ENCODE peak calls at places on chromosomes 7 and 10, in ten cellular contexts. One of them, this sample, is unnamed.

GRCh38 chr10:62264702-62265436 is 3.8 kb downstream of the RTKN2 start:
- DNase-seq in brain microvascular endothelial cell: peak; percentile 86
- DNase-seq in Peyer's patch: no peak
- DNase-seq in cardiac fibroblast: peak; percentile 95
- DNase-seq in endodermal cell: peak; percentile 70
- DNase-seq in transverse colon: no peak
- DNase-seq in gastrocnemius medialis: no peak
- DNase-seq in fibroblast of the aortic adventitia: peak; percentile 95
- DNase-seq in Caco-2: peak; percentile 71
- DNase-seq in A549: peak; percentile 50
- DNase-seq in this sample: peak; percentile 85

GRCh38 chr10:74333174-74333573 is 182.2 kb downstream of the ADK start:
- DNase-seq in transverse colon: no peak
- DNase-seq in gastrocnemius medialis: no peak
- DNase-seq in A549: no peak
- DNase-seq in cardiac fibroblast: peak; percentile 57
- DNase-seq in Peyer's patch: no peak
- DNase-seq in brain microvascular endothelial cell: no peak
- DNase-seq in endodermal cell: no peak
- DNase-seq in Caco-2: no peak
- DNase-seq in fibroblast of the aortic adventitia: peak; percentile 84
- DNase-seq in this sample: peak; percentile 65

GRCh38 chr7:8291742-8292141 is 29.8 kb upstream of the ICA1 start:
- DNase-seq in endodermal cell: no peak
- DNase-seq in brain microvascular endothelial cell: no peak
- DNase-seq in cardiac fibroblast: no peak
- DNase-seq in fibroblast of the aortic adventitia: no peak
- DNase-seq in A549: no peak
- DNase-seq in gastrocnemius medialis: no peak
- DNase-seq in transverse colon: no peak
- DNase-seq in Caco-2: no peak
- DNase-seq in Peyer's patch: no peak
- DNase-seq in this sample: no peak

GRCh38 chr7:33685488-33685887 is 219.9 kb upstream of the BMPER start:
- DNase-seq in A549: no peak
- DNase-seq in transverse colon: no peak
- DNase-seq in Peyer's patch: no peak
- DNase-seq in cardiac fibroblast: no peak
- DNase-seq in gastrocnemius medialis: no peak
- DNase-seq in Caco-2: no peak
- DNase-seq in brain microvascular endothelial cell: no peak
- DNase-seq in fibroblast of the aortic adventitia: no peak
- DNase-seq in endodermal cell: no peak
- DNase-seq in this sample: no peak

GRCh38 chr7:137655804-137656203 is 191.0 kb downstream of the DGKI start:
- DNase-seq in endodermal cell: no peak
- DNase-seq in gastrocnemius medialis: no peak
- DNase-seq in Peyer's patch: no peak
- DNase-seq in A549: no peak
- DNase-seq in brain microvascular endothelial cell: no peak
- DNase-seq in Caco-2: no peak
- DNase-seq in fibroblast of the aortic adventitia: no peak
- DNase-seq in transverse colon: no peak
- DNase-seq in cardiac fibroblast: no peak
- DNase-seq in this sample: no peak

GRCh38 chr10:75598998-75599397 is 167.6 kb downstream of the LRMDA start:
- DNase-seq in transverse colon: no peak
- DNase-seq in A549: no peak
- DNase-seq in endodermal cell: no peak
- DNase-seq in Peyer's patch: no peak
- DNase-seq in Caco-2: no peak
- DNase-seq in fibroblast of the aortic adventitia: no peak
- DNase-seq in gastrocnemius medialis: no peak
- DNase-seq in cardiac fibroblast: no peak
- DNase-seq in brain microvascular endothelial cell: no peak
- DNase-seq in this sample: no peak

GRCh38 chr10:79292789-79293746 is 54.2 kb upstream of the PPIF start:
- DNase-seq in A549: peak; percentile 73
- DNase-seq in Caco-2: no peak
- DNase-seq in gastrocnemius medialis: no peak
- DNase-seq in brain microvascular endothelial cell: no peak
- DNase-seq in cardiac fibroblast: no peak
- DNase-seq in fibroblast of the aortic adventitia: no peak
- DNase-seq in transverse colon: no peak
- DNase-seq in endodermal cell: peak; percentile 85
- DNase-seq in Peyer's patch: no peak
- DNase-seq in this sample: no peak

GRCh38 chr7:55073051-55073511 is 54.3 kb downstream of the EGFR start:
- DNase-seq in transverse colon: no peak
- DNase-seq in Caco-2: no peak
- DNase-seq in fibroblast of the aortic adventitia: peak; percentile 76
- DNase-seq in Peyer's patch: no peak
- DNase-seq in A549: no peak
- DNase-seq in cardiac fibroblast: peak; percentile 77
- DNase-seq in endodermal cell: no peak
- DNase-seq in gastrocnemius medialis: no peak
- DNase-seq in brain microvascular endothelial cell: peak; percentile 76
- DNase-seq in this sample: no peak

GRCh38 chr10:46018453-46019169 is 11.8 kb downstream of the NCOA4 start:
- DNase-seq in brain microvascular endothelial cell: peak; percentile 26
- DNase-seq in transverse colon: no peak
- DNase-seq in endodermal cell: no peak
- DNase-seq in fibroblast of the aortic adventitia: peak; percentile 59
- DNase-seq in Caco-2: no peak
- DNase-seq in A549: no peak
- DNase-seq in cardiac fibroblast: peak; percentile 46
- DNase-seq in gastrocnemius medialis: no peak
- DNase-seq in Peyer's patch: no peak
- DNase-seq in this sample: no peak

GRCh38 chr7:50807026-50807730 is 24.5 kb upstream of the GRB10 start:
- DNase-seq in endodermal cell: no peak
- DNase-seq in brain microvascular endothelial cell: peak; percentile 64
- DNase-seq in A549: no peak
- DNase-seq in transverse colon: no peak
- DNase-seq in cardiac fibroblast: peak; percentile 57
- DNase-seq in Caco-2: no peak
- DNase-seq in gastrocnemius medialis: no peak
- DNase-seq in Peyer's patch: no peak
- DNase-seq in fibroblast of the aortic adventitia: peak; percentile 38
- DNase-seq in this sample: no peak

GRCh38 chr7:118573065-118573464 is 348.6 kb downstream of the ANKRD7 start:
- DNase-seq in gastrocnemius medialis: peak; percentile 48
- DNase-seq in endodermal cell: no peak
- DNase-seq in Caco-2: no peak
- DNase-seq in fibroblast of the aortic adventitia: no peak
- DNase-seq in Peyer's patch: no peak
- DNase-seq in A549: no peak
- DNase-seq in cardiac fibroblast: no peak
- DNase-seq in transverse colon: no peak
- DNase-seq in brain microvascular endothelial cell: no peak
- DNase-seq in this sample: no peak

GRCh38 chr10:123967626-123968243 is 76.1 kb upstream of the CPXM2 start:
- DNase-seq in A549: peak; percentile 84
- DNase-seq in Peyer's patch: peak; percentile 24
- DNase-seq in gastrocnemius medialis: peak; percentile 35
- DNase-seq in endodermal cell: peak; percentile 94
- DNase-seq in transverse colon: peak; percentile 76
- DNase-seq in fibroblast of the aortic adventitia: peak; percentile 72
- DNase-seq in Caco-2: peak; percentile 63
- DNase-seq in cardiac fibroblast: peak; percentile 53
- DNase-seq in brain microvascular endothelial cell: peak; percentile 45
- DNase-seq in this sample: no peak

GRCh38 chr10:85599081-85599480 is 767.5 kb downstream of the GRID1 start:
- DNase-seq in brain microvascular endothelial cell: no peak
- DNase-seq in A549: no peak
- DNase-seq in transverse colon: no peak
- DNase-seq in Peyer's patch: no peak
- DNase-seq in gastrocnemius medialis: no peak
- DNase-seq in Caco-2: no peak
- DNase-seq in cardiac fibroblast: no peak
- DNase-seq in fibroblast of the aortic adventitia: no peak
- DNase-seq in endodermal cell: peak; percentile 26
- DNase-seq in this sample: no peak

GRCh38 chr7:32447218-32447617 is 43.0 kb downstream of the LSM5 start:
- DNase-seq in gastrocnemius medialis: no peak
- DNase-seq in A549: no peak
- DNase-seq in fibroblast of the aortic adventitia: no peak
- DNase-seq in Peyer's patch: no peak
- DNase-seq in Caco-2: no peak
- DNase-seq in endodermal cell: peak; percentile 54
- DNase-seq in cardiac fibroblast: no peak
- DNase-seq in brain microvascular endothelial cell: no peak
- DNase-seq in transverse colon: no peak
- DNase-seq in this sample: no peak

GRCh38 chr7:80277434-80278427 is 143.1 kb downstream of the GNAI1 start:
- DNase-seq in A549: peak; percentile 69
- DNase-seq in Peyer's patch: no peak
- DNase-seq in Caco-2: no peak
- DNase-seq in brain microvascular endothelial cell: peak; percentile 28
- DNase-seq in endodermal cell: no peak
- DNase-seq in transverse colon: no peak
- DNase-seq in cardiac fibroblast: peak; percentile 72
- DNase-seq in fibroblast of the aortic adventitia: peak; percentile 61
- DNase-seq in gastrocnemius medialis: no peak
- DNase-seq in this sample: peak; percentile 70

GRCh38 chr7:18638594-18639452 is 143.3 kb downstream of the HDAC9 start:
- DNase-seq in gastrocnemius medialis: no peak
- DNase-seq in endodermal cell: no peak
- DNase-seq in fibroblast of the aortic adventitia: peak; percentile 49
- DNase-seq in transverse colon: no peak
- DNase-seq in cardiac fibroblast: peak; percentile 81
- DNase-seq in A549: no peak
- DNase-seq in Caco-2: no peak
- DNase-seq in brain microvascular endothelial cell: peak; percentile 67
- DNase-seq in Peyer's patch: no peak
- DNase-seq in this sample: peak; percentile 38

DNA sequence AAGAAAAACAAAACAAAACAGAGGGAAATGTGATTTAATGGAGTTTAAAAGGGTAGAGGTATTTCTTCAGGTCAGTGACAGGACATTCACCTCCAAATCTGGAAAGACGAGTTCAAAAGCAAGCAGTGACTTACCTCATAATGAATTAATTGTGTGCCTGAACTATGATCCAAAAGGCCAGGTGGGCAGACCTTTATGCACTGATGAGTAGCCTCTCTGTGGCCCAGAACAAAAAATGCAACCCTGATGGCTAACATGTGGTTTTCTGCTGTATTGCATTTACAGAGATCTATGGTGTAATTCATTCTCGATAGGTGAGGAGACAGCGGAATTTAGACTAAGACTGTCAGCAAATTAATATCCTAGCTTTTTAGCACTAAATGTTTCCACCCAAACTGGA is 142.0 kb downstream of the HDAC9 start:
- DNase-seq in fibroblast of the aortic adventitia: no peak
- DNase-seq in cardiac fibroblast: no peak
- DNase-seq in transverse colon: no peak
- DNase-seq in Peyer's patch: no peak
- DNase-seq in brain microvascular endothelial cell: no peak
- DNase-seq in Caco-2: no peak
- DNase-seq in A549: no peak
- DNase-seq in gastrocnemius medialis: no peak
- DNase-seq in endodermal cell: no peak
- DNase-seq in this sample: no peak
- H3K4me3 ChIP-seq in fibroblast of the aortic adventitia: no peak overlapping the region
- H3K4me3 ChIP-seq in cardiac fibroblast: no peak overlapping the region
- H3K4me3 ChIP-seq in transverse colon: no peak overlapping the region
- H3K4me3 ChIP-seq in Peyer's patch: no peak overlapping the region
- H3K4me3 ChIP-seq in brain microvascular endothelial cell: no peak overlapping the region
- H3K4me3 ChIP-seq in Caco-2: no peak overlapping the region
- H3K4me3 ChIP-seq in A549: no peak overlapping the region
- H3K4me3 ChIP-seq in gastrocnemius medialis: no peak overlapping the region
- H3K4me3 ChIP-seq in endodermal cell: no peak overlapping the region
- H3K4me3 ChIP-seq in this sample: no peak overlapping the region

GRCh38 chr7:2804227-2804763 is 39.8 kb downstream of the GNA12 start:
- DNase-seq in cardiac fibroblast: no peak
- DNase-seq in endodermal cell: no peak
- DNase-seq in Peyer's patch: no peak
- DNase-seq in brain microvascular endothelial cell: no peak
- DNase-seq in Caco-2: peak; percentile 67
- DNase-seq in transverse colon: peak; percentile 54
- DNase-seq in A549: no peak
- DNase-seq in fibroblast of the aortic adventitia: no peak
- DNase-seq in gastrocnemius medialis: no peak
- DNase-seq in this sample: no peak
- TF ChIP-seq CTCF in cardiac fibroblast: peak; percentile 1
- TF ChIP-seq CTCF in endodermal cell: peak; percentile 49
- TF ChIP-seq CTCF in Peyer's patch: no peak
- TF ChIP-seq CTCF in brain microvascular endothelial cell: peak; percentile 15
- TF ChIP-seq CTCF in Caco-2: peak; percentile 15
- TF ChIP-seq CTCF in transverse colon: no peak
- TF ChIP-seq CTCF in A549: no peak
- TF ChIP-seq CTCF in fibroblast of the aortic adventitia: no peak
- TF ChIP-seq CTCF in gastrocnemius medialis: no peak
- TF ChIP-seq CTCF in this sample: no peak

GRCh38 chr7:78020131-78020873 is 221.7 kb downstream of the PHTF2 start:
- DNase-seq in Caco-2: peak; percentile 56
- DNase-seq in brain microvascular endothelial cell: peak; percentile 80
- DNase-seq in cardiac fibroblast: peak; percentile 89
- DNase-seq in Peyer's patch: peak; percentile 41
- DNase-seq in fibroblast of the aortic adventitia: peak; percentile 89
- DNase-seq in gastrocnemius medialis: peak; percentile 45
- DNase-seq in endodermal cell: peak; percentile 76
- DNase-seq in A549: peak; percentile 80
- DNase-seq in transverse colon: peak; percentile 63
- DNase-seq in this sample: peak; percentile 70
- H3K4me3 ChIP-seq in Caco-2: peak overlapping the region; percentile 54
- H3K4me3 ChIP-seq in brain microvascular endothelial cell: peak overlapping the region; percentile 63
- H3K4me3 ChIP-seq in cardiac fibroblast: peak overlapping the region; percentile 49
- H3K4me3 ChIP-seq in Peyer's patch: peak overlapping the region; percentile 59
- H3K4me3 ChIP-seq in fibroblast of the aortic adventitia: no peak overlapping the region
- H3K4me3 ChIP-seq in gastrocnemius medialis: peak overlapping the region; percentile 69
- H3K4me3 ChIP-seq in endodermal cell: no peak overlapping the region
- H3K4me3 ChIP-seq in A549: peak overlapping the region; percentile 59
- H3K4me3 ChIP-seq in transverse colon: peak overlapping the region; percentile 44
- H3K4me3 ChIP-seq in this sample: peak overlapping the region; percentile 44

DNA sequence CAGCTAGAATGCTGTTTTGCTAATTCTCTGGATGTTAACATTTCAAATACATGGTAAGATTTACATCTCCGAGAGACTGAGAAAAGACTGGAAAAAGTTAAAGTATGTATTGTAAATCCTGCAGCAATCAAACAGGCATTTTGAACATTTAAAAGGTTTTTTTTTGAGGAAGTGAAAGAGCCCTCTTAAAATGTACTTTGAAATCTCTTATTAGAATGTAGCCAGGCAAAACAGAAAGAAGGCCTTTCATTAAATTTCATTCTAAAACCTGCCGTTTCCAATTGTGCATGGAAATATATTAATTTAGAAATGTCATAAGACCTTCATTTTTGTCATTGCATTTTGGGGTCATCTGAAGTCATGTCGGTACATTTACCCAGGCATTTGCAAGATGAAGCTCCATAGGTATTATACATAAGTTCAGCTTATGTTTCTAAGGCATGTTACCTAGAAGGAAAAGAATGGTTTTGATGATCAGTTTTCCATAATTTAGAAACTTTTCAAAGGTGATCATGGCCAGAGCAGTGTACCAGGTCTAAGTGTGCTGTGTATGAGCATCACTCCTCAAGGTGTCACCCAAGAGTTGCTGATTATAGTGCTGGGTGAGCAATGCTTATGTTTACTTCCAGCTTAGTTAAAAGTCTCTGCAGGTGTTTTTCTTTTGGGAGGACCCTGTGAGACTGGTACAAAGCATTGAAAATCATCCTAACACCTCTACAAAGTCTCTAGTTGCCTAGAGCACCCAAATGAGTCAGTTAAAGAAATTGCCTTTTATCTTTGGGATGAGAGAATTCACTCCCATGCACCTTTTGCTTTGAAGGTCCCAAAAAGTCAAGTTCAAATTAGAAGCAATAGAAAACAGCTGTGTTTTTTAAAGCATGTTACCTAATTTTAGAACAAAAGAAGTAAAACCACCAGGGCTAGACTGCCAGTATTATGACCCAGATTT is 7.1 kb downstream of the ZNF736 start:
- DNase-seq in endodermal cell: no peak
- DNase-seq in Peyer's patch: no peak
- DNase-seq in Caco-2: no peak
- DNase-seq in brain microvascular endothelial cell: no peak
- DNase-seq in gastrocnemius medialis: no peak
- DNase-seq in cardiac fibroblast: peak; percentile 10
- DNase-seq in A549: no peak
- DNase-seq in transverse colon: no peak
- DNase-seq in fibroblast of the aortic adventitia: no peak
- DNase-seq in this sample: no peak
- TF ChIP-seq CTCF in endodermal cell: no peak
- TF ChIP-seq CTCF in Peyer's patch: no peak
- TF ChIP-seq CTCF in Caco-2: no peak
- TF ChIP-seq CTCF in brain microvascular endothelial cell: peak; percentile 5
- TF ChIP-seq CTCF in gastrocnemius medialis: no peak
- TF ChIP-seq CTCF in cardiac fibroblast: no peak
- TF ChIP-seq CTCF in A549: no peak
- TF ChIP-seq CTCF in transverse colon: no peak
- TF ChIP-seq CTCF in fibroblast of the aortic adventitia: no peak
- TF ChIP-seq CTCF in this sample: no peak

This sample was measured in HFF-Myc.